ENCODE peak calls at places on chromosomes 3 and 15, in six cellular contexts. O, R, T, K, Y and Q are unnamed samples.

GRCh38 chr3:50502584-50503423 is 630 bp downstream of the CACNA2D2 start:
- DNase-seq in O (no peak), R (no peak), T (no peak), K (peak), Y (no peak), Q (no peak)

GRCh38 chr3:46710671-46711295 is 6.9 kb downstream of the PRSS50 start:
- DNase-seq in O (no peak), R (no peak), T (no peak), K (peak), Y (no peak), Q (no peak)

GRCh38 chr3:141049681-141050080 is 1.5 kb upstream of the SPSB4 start:
- DNase-seq in O (no peak), R (no peak), T (no peak), K (no peak), Y (no peak), Q (no peak)

GRCh38 chr3:73600293-73600938 is 24.3 kb downstream of the PDZRN3 start:
- DNase-seq in O (no peak), R (no peak), T (peak), K (no peak), Y (no peak), Q (no peak)

GRCh38 chr3:147816770-147817169 is 407.6 kb downstream of the ZIC1 start:
- DNase-seq in O (no peak), R (no peak), T (peak), K (no peak), Y (peak), Q (peak)

GRCh38 chr3:67202053-67202452 is 203.9 kb downstream of the KBTBD8 start:
- DNase-seq in O (no peak), R (no peak), T (no peak), K (no peak), Y (no peak), Q (no peak)

GRCh38 chr3:87324609-87325008 is 48.2 kb upstream of the POU1F1 start:
- DNase-seq in O (no peak), R (no peak), T (no peak), K (no peak), Y (no peak), Q (no peak)

GRCh38 chr3:15645740-15646490 is 44.4 kb downstream of the BTD start:
- DNase-seq in O (no peak), R (peak), T (peak), K (peak), Y (no peak), Q (peak)

GRCh38 chr3:188244395-188244861 is 90.5 kb downstream of the LPP start:
- DNase-seq in O (no peak), R (no peak), T (peak), K (no peak), Y (no peak), Q (no peak)

GRCh38 chr3:141127344-141128125 is 76.4 kb downstream of the SPSB4 start:
- DNase-seq in O (no peak), R (no peak), T (no peak), K (no peak), Y (no peak), Q (no peak)

GRCh38 chr3:48202691-48203090 is 14.5 kb upstream of the CDC25A start:
- DNase-seq in O (no peak), R (no peak), T (no peak), K (no peak), Y (no peak), Q (no peak)

GRCh38 chr3:60086811-60087210 is 1037.0 kb upstream of the CFAP20DC start:
- DNase-seq in O (no peak), R (no peak), T (peak), K (no peak), Y (no peak), Q (no peak)

GRCh38 chr3:183123891-183124290 is 24.6 kb upstream of the MCCC1 start:
- DNase-seq in O (no peak), R (no peak), T (peak), K (no peak), Y (no peak), Q (no peak)

GRCh38 chr3:9151240-9151639 is 98.2 kb downstream of the SRGAP3 start:
- DNase-seq in O (no peak), R (no peak), T (no peak), K (no peak), Y (no peak), Q (no peak)

GRCh38 chr15:64809649-64810498 is 15.6 kb downstream of the PIF1 start:
- DNase-seq in O (no peak), R (no peak), T (peak), K (peak), Y (peak), Q (no peak)

GRCh38 chr3:79016587-79017380 is 751.0 kb downstream of the ROBO1 start:
- DNase-seq in O (no peak), R (no peak), T (no peak), K (no peak), Y (no peak), Q (no peak)

GRCh38 chr15:24848050-24848449 is 106.7 kb upstream of the SNRPN start:
- DNase-seq in O (no peak), R (no peak), T (peak), K (no peak), Y (no peak), Q (no peak)

GRCh38 chr3:13415236-13416001 is 4.7 kb downstream of the NUP210 start:
- DNase-seq in O (no peak), R (no peak), T (no peak), K (no peak), Y (no peak), Q (no peak)
- H3K4me3 ChIP-seq in O (no peak), R (no peak), T (no peak), K (no peak), Y (no peak), Q (no peak)

GRCh38 chr3:53163459-53164387 is 2.7 kb downstream of the PRKCD start:
- DNase-seq in O (no peak), R (no peak), T (no peak), K (no peak), Y (no peak), Q (no peak)

GRCh38 chr3:53161345-53161819 is 373 bp downstream of the PRKCD start:
- DNase-seq in O (no peak), R (no peak), T (no peak), K (peak), Y (peak), Q (no peak)

GRCh38 chr3:53161820-53162671 is 1.0 kb downstream of the PRKCD start:
- DNase-seq in O (no peak), R (no peak), T (peak), K (peak), Y (peak), Q (no peak)

GRCh38 chr3:53164911-53165310 is 3.9 kb downstream of the PRKCD start:
- DNase-seq in O (no peak), R (no peak), T (no peak), K (no peak), Y (no peak), Q (no peak)

DNA sequence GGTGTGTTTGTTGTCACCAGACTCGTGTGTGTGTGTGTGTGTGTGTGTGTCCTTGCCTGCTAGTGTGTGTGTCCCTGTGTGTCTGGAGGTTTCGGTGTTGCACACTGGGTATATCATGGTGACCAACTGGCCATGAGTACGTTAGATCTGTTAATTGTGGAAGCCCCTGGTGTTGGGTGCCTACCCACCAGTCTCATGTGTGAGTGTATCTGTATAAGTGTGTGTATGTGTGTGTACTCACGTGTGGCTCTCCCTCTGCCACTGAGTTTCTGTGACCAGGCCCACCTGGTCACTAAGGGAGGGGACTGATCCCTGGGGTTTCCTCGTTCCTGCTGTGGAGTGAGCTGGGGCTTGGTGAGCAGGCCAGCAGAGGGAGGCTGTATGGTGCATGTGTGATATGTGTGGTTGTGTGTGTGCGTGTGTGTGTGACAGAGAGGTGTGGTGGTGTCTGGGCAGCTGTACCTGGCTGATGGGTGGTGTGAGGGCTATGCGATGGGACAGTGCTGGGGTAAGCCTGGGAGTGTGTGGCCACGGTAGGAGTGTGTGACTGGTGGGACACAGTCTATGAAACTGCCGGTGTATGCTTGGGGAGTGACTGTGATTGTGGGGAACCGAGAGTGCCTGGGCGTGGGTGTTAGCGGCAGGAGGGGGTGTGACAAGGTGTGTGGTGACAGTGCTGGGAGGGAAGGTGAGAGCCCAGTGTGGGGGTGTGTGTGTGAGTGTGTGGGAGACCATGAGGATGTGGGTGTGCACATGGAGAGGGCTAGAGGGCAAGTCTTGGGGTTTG is 1.9 kb downstream of the PRKCD start:
- DNase-seq in O (no peak), R (no peak), T (no peak), K (no peak), Y (peak), Q (no peak)
- H3K4me3 ChIP-seq in O (peak), R (peak), T (peak), K (no peak), Y (no peak), Q (peak)

GRCh38 chr3:146165844-146166243 is 4.9 kb upstream of the PLOD2 start:
- DNase-seq in O (no peak), R (no peak), T (no peak), K (no peak), Y (no peak), Q (no peak)

GRCh38 chr3:146164506-146164905 is 3.5 kb upstream of the PLOD2 start:
- DNase-seq in O (no peak), R (no peak), T (no peak), K (no peak), Y (no peak), Q (no peak)

GRCh38 chr3:146166450-146167222 is 5.7 kb upstream of the PLOD2 start:
- DNase-seq in O (no peak), R (no peak), T (peak), K (no peak), Y (no peak), Q (peak)

GRCh38 chr3:146164951-146165350 is 4.0 kb upstream of the PLOD2 start:
- DNase-seq in O (no peak), R (no peak), T (no peak), K (no peak), Y (no peak), Q (no peak)

DNA sequence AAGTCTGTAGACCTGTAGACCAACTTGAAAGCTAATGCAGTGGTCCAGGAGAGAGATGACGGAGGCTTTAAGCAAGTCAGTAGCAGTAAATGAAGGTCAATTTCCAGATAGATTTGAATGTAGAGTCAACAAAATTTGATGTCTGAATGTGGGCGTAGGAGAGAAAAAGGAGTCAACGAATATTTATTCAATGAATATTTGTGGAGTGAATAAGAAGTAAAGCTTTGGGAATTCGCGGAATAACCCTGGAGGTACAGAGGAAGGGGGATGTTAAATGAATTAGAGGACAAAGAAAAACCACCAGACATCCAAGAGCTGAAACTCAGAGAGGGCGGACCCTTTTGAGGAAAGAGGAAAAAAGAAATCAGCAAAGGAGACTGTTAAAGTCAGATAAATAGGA is 4.4 kb upstream of the PLOD2 start:
- DNase-seq in O (no peak), R (no peak), T (peak), K (no peak), Y (no peak), Q (no peak)
- H3K4me3 ChIP-seq in O (no peak), R (no peak), T (no peak), K (no peak), Y (peak), Q (no peak)

GRCh38 chr3:109081746-109082510 is 36.0 kb downstream of the MORC1 start:
- DNase-seq in O (peak), R (no peak), T (peak), K (no peak), Y (no peak), Q (peak)
- H3K4me3 ChIP-seq in O (no peak), R (no peak), T (no peak), K (no peak), Y (no peak), Q (no peak)

DNA sequence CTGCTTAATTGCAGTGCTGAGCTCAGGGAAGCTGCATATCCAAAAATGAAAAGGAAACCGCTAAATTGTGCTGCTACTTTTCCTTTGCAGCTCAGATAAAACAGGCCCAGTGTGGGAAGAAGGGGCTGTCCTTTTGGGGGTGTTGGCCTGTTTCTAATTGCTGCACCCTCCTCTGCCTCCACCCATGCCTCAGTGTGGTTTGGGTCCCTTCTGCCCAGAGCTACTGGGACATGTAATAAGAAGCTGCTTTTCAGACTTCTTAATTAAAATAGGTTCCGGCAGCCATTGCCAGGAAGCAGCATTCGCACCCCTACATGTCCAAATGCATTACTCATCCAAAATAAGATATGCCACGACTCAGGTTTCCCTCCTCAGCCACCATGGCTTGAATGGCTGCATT is 236.0 kb upstream of the CTDSPL start:
- DNase-seq in O (no peak), R (no peak), T (no peak), K (no peak), Y (no peak), Q (no peak)
- H3K4me3 ChIP-seq in O (no peak), R (no peak), T (no peak), K (no peak), Y (no peak), Q (no peak)

DNA sequence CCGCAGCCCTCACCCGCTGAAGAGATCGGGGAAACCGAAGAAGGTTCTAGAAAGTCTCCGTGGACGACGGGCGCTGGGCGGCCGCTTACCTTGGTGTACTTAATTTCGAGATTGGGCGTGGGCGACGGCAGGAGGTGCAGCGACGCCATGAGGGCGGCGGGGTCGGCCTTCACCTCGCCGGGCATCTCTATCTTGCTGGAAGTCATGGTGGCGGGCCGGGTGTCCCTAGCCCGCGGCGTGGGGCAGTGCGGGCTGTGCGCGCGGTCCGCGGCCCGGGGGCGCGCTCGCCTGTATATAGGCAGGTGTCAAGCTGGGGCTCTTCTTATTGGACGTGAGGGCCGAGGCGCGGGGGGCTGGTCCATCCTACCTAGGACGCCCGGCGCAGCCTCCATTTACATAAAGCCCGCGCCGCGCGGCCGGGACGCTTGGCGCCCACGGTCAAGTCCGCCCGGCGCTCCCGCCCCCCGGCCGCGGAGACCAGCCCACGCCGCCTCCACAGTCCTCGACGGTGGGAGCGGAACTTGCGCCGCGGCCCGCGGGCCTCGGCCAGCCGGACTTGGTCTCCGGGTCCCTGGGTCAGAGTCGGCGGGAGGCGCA is at the start of gene ALDH1A2:
- DNase-seq in O (no peak), R (no peak), T (no peak), K (peak), Y (peak), Q (no peak)
- H3K4me3 ChIP-seq in O (peak), R (peak), T (peak), K (peak), Y (no peak), Q (peak)

GRCh38 chr3:52492059-52492458 is 3.1 kb upstream of the STAB1 start:
- DNase-seq in O (no peak), R (no peak), T (no peak), K (no peak), Y (no peak), Q (no peak)

GRCh38 chr3:52495777-52496602 is 852 bp downstream of the STAB1 start:
- DNase-seq in O (no peak), R (no peak), T (peak), K (no peak), Y (no peak), Q (peak)

GRCh38 chr3:52493232-52494017 is 1.7 kb upstream of the STAB1 start:
- DNase-seq in O (no peak), R (no peak), T (no peak), K (no peak), Y (no peak), Q (no peak)

GRCh38 chr3:52495096-52495495 is at the start of gene STAB1:
- DNase-seq in O (no peak), R (no peak), T (no peak), K (peak), Y (peak), Q (no peak)

GRCh38 chr3:52494446-52494845 is 692 bp upstream of the STAB1 start:
- DNase-seq in O (no peak), R (no peak), T (no peak), K (no peak), Y (no peak), Q (no peak)
- H3K4me3 ChIP-seq in O (no peak), R (no peak), T (no peak), K (no peak), Y (no peak), Q (no peak)